ENCODE peak calls at places on chromosome 14, in seven cellular contexts. Z, T, S, Q, A, J and G are unnamed samples.

GRCh38 chr14:91302391-91302790 is 57.9 kb upstream of the GPR68 start:
- DNase-seq in Z (no peak), T (no peak), S (no peak), Q (no peak), A (no peak), J (no peak), G (no peak)

GRCh38 chr14:89252887-89253532 is 164.0 kb downstream of the FOXN3 start:
- DNase-seq in Z (no peak), T (no peak), S (no peak), Q (no peak), A (no peak), J (no peak), G (peak)

GRCh38 chr14:75295061-75295461 is 16.4 kb downstream of the FOS start:
- DNase-seq in Z (no peak), T (peak), S (no peak), Q (peak), A (peak), J (peak), G (peak)

GRCh38 chr14:99015833-99016232 is 256.2 kb downstream of the BCL11B start:
- DNase-seq in Z (no peak), T (no peak), S (no peak), Q (no peak), A (no peak), J (no peak), G (no peak)

GRCh38 chr14:57533214-57533613 is 39.6 kb upstream of the CCDC198 start:
- DNase-seq in Z (no peak), T (peak), S (no peak), Q (peak), A (peak), J (peak), G (peak)

GRCh38 chr14:31858868-31859267 is 218.2 kb upstream of the ARHGAP5 start:
- DNase-seq in Z (no peak), T (no peak), S (no peak), Q (no peak), A (no peak), J (no peak), G (no peak)

GRCh38 chr14:102187583-102188001 is 47.9 kb downstream of the WDR20 start:
- DNase-seq in Z (no peak), T (no peak), S (no peak), Q (no peak), A (no peak), J (no peak), G (no peak)

GRCh38 chr14:58131386-58131785 is 20.6 kb downstream of the ARMH4 start:
- DNase-seq in Z (no peak), T (peak), S (no peak), Q (peak), A (peak), J (no peak), G (peak)

GRCh38 chr14:81265641-81266169 is 44.9 kb upstream of the GTF2A1 start:
- DNase-seq in Z (no peak), T (no peak), S (no peak), Q (no peak), A (no peak), J (no peak), G (no peak)

GRCh38 chr14:54440454-54440853 is 720 bp downstream of the CNIH1 start:
- DNase-seq in Z (no peak), T (no peak), S (no peak), Q (no peak), A (peak), J (no peak), G (no peak)

GRCh38 chr14:88039197-88039596 is 34.3 kb downstream of the GPR65 start:
- DNase-seq in Z (no peak), T (no peak), S (no peak), Q (no peak), A (no peak), J (no peak), G (no peak)

GRCh38 chr14:104803916-104804371 is 3.0 kb downstream of the ZBTB42 start:
- DNase-seq in Z (no peak), T (no peak), S (no peak), Q (no peak), A (peak), J (no peak), G (no peak)

GRCh38 chr14:67335781-67336180 is 23.8 kb downstream of the ATP6V1D start:
- DNase-seq in Z (no peak), T (no peak), S (no peak), Q (no peak), A (peak), J (peak), G (peak)

GRCh38 chr14:75860561-75861160 is 121.1 kb downstream of the TGFB3 start:
- DNase-seq in Z (no peak), T (no peak), S (no peak), Q (no peak), A (no peak), J (no peak), G (no peak)

GRCh38 chr14:34750233-34750632 is 35.8 kb upstream of the CFL2 start:
- DNase-seq in Z (no peak), T (no peak), S (no peak), Q (no peak), A (no peak), J (no peak), G (no peak)

GRCh38 chr14:32259368-32260013 is 56.4 kb upstream of the RNU6-8 start:
- DNase-seq in Z (no peak), T (peak), S (no peak), Q (peak), A (peak), J (no peak), G (peak)

GRCh38 chr14:96905065-96905464 is 107.9 kb downstream of the VRK1 start:
- DNase-seq in Z (no peak), T (no peak), S (no peak), Q (no peak), A (no peak), J (no peak), G (no peak)

GRCh38 chr14:71721791-71722190 is 210.4 kb upstream of the RGS6 start:
- DNase-seq in Z (no peak), T (no peak), S (no peak), Q (no peak), A (no peak), J (no peak), G (no peak)

GRCh38 chr14:58072288-58073071 is 79.5 kb downstream of the ARMH4 start:
- DNase-seq in Z (peak), T (peak), S (no peak), Q (peak), A (peak), J (peak), G (peak)

GRCh38 chr14:29930283-29930682 is 2.6 kb upstream of the PRKD1 start:
- DNase-seq in Z (no peak), T (peak), S (no peak), Q (peak), A (peak), J (no peak), G (peak)

GRCh38 chr14:68676511-68676943 is 116.3 kb downstream of the ZFP36L1 start:
- DNase-seq in Z (no peak), T (no peak), S (no peak), Q (no peak), A (peak), J (no peak), G (no peak)

GRCh38 chr14:102925646-102926045 is 3.2 kb downstream of the AMN start:
- DNase-seq in Z (no peak), T (no peak), S (no peak), Q (no peak), A (no peak), J (no peak), G (no peak)

GRCh38 chr14:64217318-64217717 is 76.9 kb downstream of the ESR2 start:
- DNase-seq in Z (no peak), T (no peak), S (no peak), Q (no peak), A (no peak), J (no peak), G (no peak)